ENCODE peak calls at places on chromosomes 16 and 17, in six cellular contexts. M, P, R, O, T and G are unnamed samples.
A peak's percentile ranks its signal among the peaks of the same experiment; 100 is the strongest.

GRCh38 chr17:83143817-83144231 is 64.4 kb downstream of the METRNL start:
- DNase-seq in M (no peak), P (no peak), O (no peak), R (no peak), T (no peak), G (no peak)

GRCh38 chr16:79469999-79470398 is 130.5 kb downstream of the MAF start:
- DNase-seq in O (no peak), R (no peak), P (no peak), T (no peak), M (no peak), G (no peak)

GRCh38 chr17:34254651-34255380 is at the start of gene CCL2:
- DNase-seq in T (no peak), R (peak; percentile 85), M (no peak), O (no peak), P (peak; percentile 93), G (peak; percentile 25)

GRCh38 chr16:3879258-3879886 is 1.1 kb downstream of the CREBBP start:
- DNase-seq in O (no peak), P (peak; percentile 38), R (peak; percentile 71), T (no peak), M (peak; percentile 77), G (no peak)

GRCh38 chr16:48231675-48232214 is 12.4 kb upstream of the LONP2 start:
- DNase-seq in M (no peak), T (no peak), P (peak; percentile 24), R (no peak), O (no peak), G (no peak)

GRCh38 chr17:44360144-44360533 is 3.5 kb downstream of the FAM171A2 start:
- DNase-seq in M (no peak), P (no peak), R (no peak), T (no peak), O (no peak), G (no peak)

GRCh38 chr17:8116779-8117178 is 1.5 kb downstream of the ALOXE3 start:
- DNase-seq in P (no peak), T (no peak), M (no peak), O (no peak), R (no peak), G (no peak)

GRCh38 chr16:67934306-67935095 is 2.1 kb downstream of the PSMB10 start:
- DNase-seq in R (no peak), M (no peak), O (no peak), T (no peak), P (no peak), G (no peak)

GRCh38 chr16:77660311-77660710 is 62.0 kb upstream of the NUDT7 start:
- DNase-seq in P (peak; percentile 36), R (no peak), T (no peak), M (no peak), O (no peak), G (peak; percentile 25)

GRCh38 chr17:76196675-76197074 is 43.6 kb downstream of the RNF157 start:
- DNase-seq in M (peak; percentile 67), R (peak; percentile 79), T (no peak), O (no peak), P (no peak), G (no peak)

GRCh38 chr16:35134471-35134870 is 1675.1 kb downstream of the TP53TG3F start:
- DNase-seq in P (peak; percentile 64), T (no peak), R (no peak), M (no peak), O (no peak), G (peak; percentile 97)

GRCh38 chr16:31253642-31254045 is 6.1 kb upstream of the ITGAM start:
- DNase-seq in P (no peak), R (no peak), O (no peak), T (no peak), M (no peak), G (peak; percentile 7)